ENCODE peak calls at places on chromosome 18, in six cellular contexts. One of them, this sample, is unnamed.

GRCh38 chr18:79191956-79192355 is 122.8 kb downstream of the ATP9B start:
- DNase-seq in CD4-positive, alpha-beta T cell: no peak
- DNase-seq in PC-9: no peak
- DNase-seq in thoracic aorta: no peak
- DNase-seq in RWPE1: no peak
- DNase-seq in A549: no peak
- DNase-seq in this sample: no peak

GRCh38 chr18:76445275-76445674 is 49.8 kb downstream of the ZNF516 start:
- DNase-seq in CD4-positive, alpha-beta T cell: no peak
- DNase-seq in PC-9: peak
- DNase-seq in thoracic aorta: no peak
- DNase-seq in RWPE1: peak
- DNase-seq in A549: no peak
- DNase-seq in this sample: peak

GRCh38 chr18:50707841-50708240 is 112.0 kb downstream of the MRO start:
- DNase-seq in CD4-positive, alpha-beta T cell: no peak
- DNase-seq in PC-9: no peak
- DNase-seq in thoracic aorta: no peak
- DNase-seq in RWPE1: no peak
- DNase-seq in A549: no peak
- DNase-seq in this sample: no peak

GRCh38 chr18:54806526-54806925 is 21.8 kb upstream of the RAB27B start:
- DNase-seq in CD4-positive, alpha-beta T cell: no peak
- DNase-seq in PC-9: no peak
- DNase-seq in thoracic aorta: no peak
- DNase-seq in RWPE1: no peak
- DNase-seq in A549: no peak
- DNase-seq in this sample: no peak

GRCh38 chr18:5464241-5464640 is 79.6 kb downstream of the EPB41L3 start:
- DNase-seq in CD4-positive, alpha-beta T cell: no peak
- DNase-seq in PC-9: no peak
- DNase-seq in thoracic aorta: no peak
- DNase-seq in RWPE1: no peak
- DNase-seq in A549: no peak
- DNase-seq in this sample: no peak

GRCh38 chr18:80228051-80228848 is 19.1 kb downstream of the PARD6G start:
- DNase-seq in CD4-positive, alpha-beta T cell: no peak
- DNase-seq in PC-9: no peak
- DNase-seq in thoracic aorta: no peak
- DNase-seq in RWPE1: no peak
- DNase-seq in A549: no peak
- DNase-seq in this sample: no peak

GRCh38 chr18:54983041-54983686 is 23.9 kb upstream of the CCDC68 start:
- DNase-seq in CD4-positive, alpha-beta T cell: no peak
- DNase-seq in PC-9: peak
- DNase-seq in thoracic aorta: no peak
- DNase-seq in RWPE1: peak
- DNase-seq in A549: peak
- DNase-seq in this sample: no peak

GRCh38 chr18:58455318-58455950 is 173.5 kb downstream of the ALPK2 start:
- DNase-seq in CD4-positive, alpha-beta T cell: no peak
- DNase-seq in PC-9: no peak
- DNase-seq in thoracic aorta: no peak
- DNase-seq in RWPE1: no peak
- DNase-seq in A549: no peak
- DNase-seq in this sample: no peak

GRCh38 chr18:78805840-78806239 is 173.8 kb upstream of the SALL3 start:
- DNase-seq in CD4-positive, alpha-beta T cell: no peak
- DNase-seq in PC-9: no peak
- DNase-seq in thoracic aorta: no peak
- DNase-seq in RWPE1: no peak
- DNase-seq in A549: no peak
- DNase-seq in this sample: no peak

GRCh38 chr18:50659091-50660003 is 99.5 kb downstream of the MAPK4 start:
- DNase-seq in CD4-positive, alpha-beta T cell: no peak
- DNase-seq in PC-9: no peak
- DNase-seq in thoracic aorta: no peak
- DNase-seq in RWPE1: peak
- DNase-seq in A549: peak
- DNase-seq in this sample: peak

GRCh38 chr18:26901020-26901419 is 35.5 kb upstream of the AQP4 start:
- DNase-seq in CD4-positive, alpha-beta T cell: no peak
- DNase-seq in PC-9: no peak
- DNase-seq in thoracic aorta: no peak
- DNase-seq in RWPE1: no peak
- DNase-seq in A549: no peak
- DNase-seq in this sample: no peak

DNA sequence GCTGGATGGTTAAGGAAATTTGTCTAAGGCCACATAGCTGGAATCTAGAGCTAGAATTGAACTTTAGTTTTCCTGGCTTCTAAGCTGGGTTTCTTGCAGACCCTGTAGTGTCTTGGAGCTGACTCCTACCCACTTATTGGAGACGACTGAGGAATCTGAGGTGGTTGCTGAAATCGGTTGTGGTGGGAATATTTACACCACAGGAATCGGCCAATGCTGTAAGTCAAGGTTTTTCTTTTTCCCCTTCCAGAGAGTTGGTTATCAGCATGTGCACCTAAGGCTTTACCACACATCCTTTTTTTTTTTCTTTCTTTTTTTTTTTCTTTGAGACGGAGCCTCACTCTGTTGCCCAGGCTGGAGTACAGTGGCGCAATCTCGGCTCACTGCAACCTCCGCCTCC is 9.3 kb downstream of the CABLES1 start:
- DNase-seq in CD4-positive, alpha-beta T cell: no peak
- DNase-seq in PC-9: no peak
- DNase-seq in thoracic aorta: no peak
- DNase-seq in RWPE1: no peak
- DNase-seq in A549: no peak
- DNase-seq in this sample: no peak
- H3K27ac ChIP-seq in CD4-positive, alpha-beta T cell: no peak
- H3K27ac ChIP-seq in PC-9: no peak
- H3K27ac ChIP-seq in thoracic aorta: peak
- H3K27ac ChIP-seq in RWPE1: no peak
- H3K27ac ChIP-seq in A549: no peak
- H3K27ac ChIP-seq in this sample: no peak

DNA sequence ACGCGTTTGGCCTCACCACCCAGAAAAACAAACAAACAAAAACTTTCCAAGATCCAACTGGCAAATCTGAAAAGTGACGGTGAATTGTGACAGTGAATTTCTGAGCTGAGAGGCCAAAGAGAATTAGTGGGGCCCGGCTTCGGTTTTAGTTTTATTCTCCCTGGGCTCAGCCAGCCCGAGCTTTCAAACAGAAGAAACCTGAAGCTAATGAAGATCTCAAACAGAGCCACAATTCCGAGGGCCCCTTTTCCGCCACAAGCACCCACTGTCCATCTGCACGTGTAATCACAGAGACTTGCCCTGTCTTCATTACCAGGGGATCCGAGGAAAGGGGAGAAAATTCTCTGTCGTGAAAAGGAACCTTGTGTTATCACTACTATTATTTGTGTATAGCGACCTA is 4.2 kb upstream of the ONECUT2 start:
- DNase-seq in CD4-positive, alpha-beta T cell: no peak
- DNase-seq in PC-9: no peak
- DNase-seq in thoracic aorta: no peak
- DNase-seq in RWPE1: no peak
- DNase-seq in A549: no peak
- DNase-seq in this sample: no peak
- H3K27ac ChIP-seq in CD4-positive, alpha-beta T cell: no peak
- H3K27ac ChIP-seq in PC-9: no peak
- H3K27ac ChIP-seq in thoracic aorta: no peak
- H3K27ac ChIP-seq in RWPE1: no peak
- H3K27ac ChIP-seq in A549: no peak
- H3K27ac ChIP-seq in this sample: no peak

DNA sequence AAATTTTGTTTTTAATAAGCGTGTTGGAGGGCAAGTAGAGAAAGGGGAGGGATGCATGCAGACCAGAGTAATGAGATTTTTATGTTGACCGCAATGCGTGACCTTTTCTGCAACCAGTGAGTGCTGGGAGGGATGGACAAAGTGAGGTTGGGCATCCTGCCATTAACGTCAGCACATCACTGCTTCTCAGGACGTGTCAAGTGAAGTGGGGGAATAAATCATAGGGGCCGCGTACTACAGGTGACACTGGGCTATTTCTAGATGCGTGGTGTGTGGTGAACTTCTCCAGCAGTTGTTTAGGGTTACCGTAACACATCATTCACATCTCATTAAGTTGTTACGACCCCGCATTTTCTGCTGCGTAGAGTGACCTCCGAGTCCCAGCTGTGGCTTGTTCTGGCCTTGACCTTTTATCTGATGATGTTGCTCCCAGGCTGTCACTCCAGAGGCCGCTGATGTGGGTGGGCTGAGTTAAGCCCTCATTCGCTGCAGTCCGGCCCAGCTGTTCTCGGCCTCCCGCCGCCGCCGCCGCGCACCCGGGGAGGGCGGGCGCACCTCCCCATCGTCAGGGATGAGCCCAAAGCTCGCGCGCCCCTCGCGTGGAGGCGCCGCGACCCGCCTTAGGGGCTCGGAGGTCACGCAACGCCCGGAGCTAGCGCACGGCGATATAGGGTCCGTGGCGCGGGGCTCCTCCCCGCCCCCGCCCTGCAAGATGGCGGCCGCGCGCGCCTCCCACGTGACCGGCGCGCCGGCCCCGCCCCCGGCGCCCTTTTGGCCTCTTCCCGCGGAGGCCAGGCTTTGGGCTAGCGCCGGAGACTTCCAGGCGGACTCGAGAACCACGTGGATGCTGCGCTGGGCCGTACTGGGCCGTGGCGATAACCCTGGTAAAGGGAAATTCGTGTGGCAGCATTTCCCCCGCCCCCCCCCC is 3.5 kb downstream of the ZCCHC2 start:
- DNase-seq in CD4-positive, alpha-beta T cell: peak
- DNase-seq in PC-9: peak
- DNase-seq in thoracic aorta: peak
- DNase-seq in RWPE1: peak
- DNase-seq in A549: peak
- DNase-seq in this sample: no peak
- H3K27ac ChIP-seq in CD4-positive, alpha-beta T cell: peak
- H3K27ac ChIP-seq in PC-9: peak
- H3K27ac ChIP-seq in thoracic aorta: peak
- H3K27ac ChIP-seq in RWPE1: peak
- H3K27ac ChIP-seq in A549: peak
- H3K27ac ChIP-seq in this sample: peak

DNA sequence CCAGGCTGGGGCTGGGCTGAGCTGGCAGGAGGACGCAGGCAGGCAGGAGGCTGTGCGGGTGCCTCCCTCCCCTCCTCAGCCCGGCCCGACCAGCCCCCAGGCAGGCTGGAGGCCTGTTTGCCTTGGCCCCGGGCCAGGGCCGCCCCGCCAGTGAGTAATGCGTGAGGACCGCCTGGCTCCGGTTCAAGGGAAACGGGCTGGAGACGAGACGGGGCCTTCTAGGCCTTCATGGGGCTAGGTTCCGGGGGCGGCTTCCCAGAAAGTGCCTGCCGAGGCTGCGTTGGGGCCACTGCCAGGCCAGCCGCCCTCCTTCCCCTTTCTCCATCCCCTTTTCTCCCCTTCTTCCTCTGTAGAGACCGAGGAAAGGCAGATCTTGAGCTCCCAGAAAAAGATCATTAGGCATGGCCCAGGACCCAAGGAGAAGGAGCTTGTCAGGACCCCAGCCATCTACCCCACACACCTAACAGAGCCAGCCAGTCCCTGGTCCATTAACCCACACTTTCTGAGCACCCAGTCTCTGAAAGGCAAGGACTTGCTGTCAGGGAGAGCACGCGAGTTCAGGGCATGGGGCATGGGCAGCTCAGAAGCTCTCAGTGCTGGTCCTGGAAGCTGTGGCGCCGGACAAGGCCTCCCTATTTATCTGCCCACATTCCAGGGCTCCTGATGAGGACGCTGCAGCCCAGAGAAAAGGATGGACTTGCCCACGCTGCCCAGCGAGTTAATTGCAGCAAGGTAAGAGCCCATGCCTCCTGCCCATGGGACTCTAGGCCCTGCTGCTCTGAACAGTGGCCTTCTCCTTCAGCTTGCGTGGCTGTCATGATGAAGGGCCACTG is 48.5 kb downstream of the SMAD7 start:
- DNase-seq in CD4-positive, alpha-beta T cell: no peak
- DNase-seq in PC-9: peak
- DNase-seq in thoracic aorta: peak
- DNase-seq in RWPE1: peak
- DNase-seq in A549: peak
- DNase-seq in this sample: no peak
- H3K27ac ChIP-seq in CD4-positive, alpha-beta T cell: no peak
- H3K27ac ChIP-seq in PC-9: no peak
- H3K27ac ChIP-seq in thoracic aorta: peak
- H3K27ac ChIP-seq in RWPE1: peak
- H3K27ac ChIP-seq in A549: peak
- H3K27ac ChIP-seq in this sample: no peak